ENCODE peak calls at places on chromosomes 1 and 21, in eight cellular contexts. I is heart left ventricle, P is lower lobe of right lung, B is left lung, Z is neuronal stem cell, G is kidney, Y is heart right ventricle, X is cardiac muscle cell. F is an unnamed sample.

GRCh38 chr1:212482352-212483153 is 49.8 kb downstream of the NENF start:
- DNase-seq in I (no peak), P (no peak), B (no peak), Z (no peak), G (peak; percentile 43), Y (no peak), X (no peak), F (peak; percentile 60)

GRCh38 chr1:203663294-203663693 is 36.7 kb downstream of the ATP2B4 start:
- DNase-seq in I (no peak), P (no peak), B (no peak), Z (no peak), G (no peak), Y (no peak), X (peak; percentile 59), F (peak; percentile 40)

GRCh38 chr1:162397039-162397448 is 14.9 kb downstream of the SH2D1B start:
- DNase-seq in I (no peak), P (no peak), B (no peak), Z (no peak), G (no peak), Y (no peak), X (peak; percentile 69), F (no peak)

GRCh38 chr21:33071878-33072306 is 2.0 kb downstream of the OLIG1 start:
- DNase-seq in I (no peak), P (no peak), B (peak; percentile 84), Z (no peak), G (no peak), Y (no peak), X (peak; percentile 31), F (no peak)

GRCh38 chr1:160911441-160911840 is 26.5 kb upstream of the ITLN1 start:
- DNase-seq in I (no peak), P (no peak), B (no peak), Z (no peak), G (no peak), Y (no peak), X (peak; percentile 99), F (peak; percentile 60)

GRCh38 chr1:206507395-206508129 is at the start of gene RASSF5:
- DNase-seq in I (peak; percentile 90), P (peak; percentile 92), B (peak; percentile 97), Z (peak; percentile 40), G (peak; percentile 95), Y (peak; percentile 83), X (peak; percentile 79), F (peak; percentile 89)

GRCh38 chr1:21124846-21125245 is 51.9 kb downstream of the EIF4G3 start:
- DNase-seq in I (no peak), P (no peak), B (no peak), Z (no peak), G (no peak), Y (no peak), X (peak; percentile 33), F (no peak)

GRCh38 chr21:32753818-32754610 is 17.5 kb downstream of the PAXBP1 start:
- DNase-seq in I (no peak), P (no peak), B (no peak), Z (no peak), G (no peak), Y (no peak), X (no peak), F (no peak)

GRCh38 chr1:228755800-228756199 is 20.5 kb downstream of the RHOU start:
- DNase-seq in I (no peak), P (no peak), B (no peak), Z (no peak), G (no peak), Y (no peak), X (no peak), F (no peak)

GRCh38 chr1:115641762-115642167 is at the start of gene VANGL1:
- DNase-seq in I (peak; percentile 88), P (peak; percentile 78), B (peak; percentile 92), Z (peak; percentile 46), G (peak; percentile 88), Y (peak; percentile 65), X (peak; percentile 75), F (peak; percentile 68)

GRCh38 chr1:194372266-194372665 is 1185.9 kb upstream of the B3GALT2 start:
- DNase-seq in I (no peak), P (no peak), B (no peak), Z (no peak), G (no peak), Y (no peak), X (no peak), F (no peak)

GRCh38 chr1:212699839-212700596 is at the start of gene BATF3:
- DNase-seq in I (peak; percentile 79), P (peak; percentile 80), B (peak; percentile 93), Z (no peak), G (peak; percentile 90), Y (peak; percentile 61), X (no peak), F (no peak)

GRCh38 chr1:50975436-50975835 is 5.4 kb downstream of the CDKN2C start:
- DNase-seq in I (no peak), P (no peak), B (no peak), Z (no peak), G (no peak), Y (no peak), X (no peak), F (no peak)

GRCh38 chr1:53369761-53370160 is 41.9 kb upstream of the LRP8 start:
- DNase-seq in I (no peak), P (no peak), B (no peak), Z (no peak), G (peak; percentile 31), Y (no peak), X (no peak), F (no peak)

GRCh38 chr1:50423670-50424000 is 392 bp upstream of the DMRTA2 start:
- DNase-seq in I (peak; percentile 40), P (peak; percentile 54), B (peak; percentile 79), Z (no peak), G (no peak), Y (no peak), X (peak; percentile 29), F (no peak)

GRCh38 chr1:21653744-21654100 is 15.4 kb downstream of the RAP1GAP start:
- DNase-seq in I (peak; percentile 26), P (no peak), B (no peak), Z (no peak), G (peak; percentile 43), Y (no peak), X (no peak), F (no peak)

GRCh38 chr1:150233359-150234308 is 2.3 kb downstream of the ANP32E start:
- DNase-seq in I (no peak), P (no peak), B (no peak), Z (no peak), G (no peak), Y (no peak), X (peak; percentile 47), F (no peak)

DNA sequence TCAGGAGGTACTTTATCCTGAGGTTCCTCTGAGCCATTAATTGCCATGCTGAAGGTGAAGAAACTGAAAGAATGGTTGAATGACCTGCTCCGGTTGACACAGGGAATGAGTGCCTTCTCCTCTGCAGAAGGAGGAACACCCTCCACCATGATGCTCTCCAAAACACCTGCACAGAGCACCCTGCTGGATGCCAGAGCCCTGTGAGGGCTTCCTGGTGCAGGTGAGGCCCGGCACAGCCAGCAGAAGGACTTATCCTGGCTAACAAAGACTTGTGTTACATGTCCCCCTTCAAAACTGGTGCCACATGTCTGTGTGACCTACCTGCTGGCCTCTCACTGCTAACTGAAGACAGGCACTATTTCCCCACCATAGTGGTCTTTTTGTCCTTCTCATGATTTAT is 14.3 kb upstream of the LBR start:
- DNase-seq in I (no peak), P (no peak), B (no peak), Z (no peak), G (no peak), Y (no peak), X (no peak), F (no peak)
- H3K27ac ChIP-seq in I (no peak overlapping the region), P (peak overlapping the region; percentile 48), B (no peak overlapping the region), Z (no peak overlapping the region), G (peak overlapping the region; percentile 81), Y (no peak overlapping the region), X (no peak overlapping the region), F (no peak overlapping the region)

GRCh38 chr21:45048026-45048698 is 26.2 kb upstream of the ADARB1 start:
- DNase-seq in I (no peak), P (no peak), B (no peak), Z (no peak), G (no peak), Y (no peak), X (no peak), F (no peak)

GRCh38 chr21:45049725-45050359 is 24.5 kb upstream of the ADARB1 start:
- DNase-seq in I (no peak), P (no peak), B (no peak), Z (no peak), G (no peak), Y (no peak), X (no peak), F (no peak)

GRCh38 chr21:45045481-45045880 is 28.9 kb upstream of the ADARB1 start:
- DNase-seq in I (no peak), P (no peak), B (no peak), Z (no peak), G (no peak), Y (no peak), X (peak; percentile 74), F (no peak)

GRCh38 chr21:45048968-45049367 is 25.4 kb upstream of the ADARB1 start:
- DNase-seq in I (no peak), P (no peak), B (no peak), Z (no peak), G (no peak), Y (no peak), X (no peak), F (no peak)

DNA sequence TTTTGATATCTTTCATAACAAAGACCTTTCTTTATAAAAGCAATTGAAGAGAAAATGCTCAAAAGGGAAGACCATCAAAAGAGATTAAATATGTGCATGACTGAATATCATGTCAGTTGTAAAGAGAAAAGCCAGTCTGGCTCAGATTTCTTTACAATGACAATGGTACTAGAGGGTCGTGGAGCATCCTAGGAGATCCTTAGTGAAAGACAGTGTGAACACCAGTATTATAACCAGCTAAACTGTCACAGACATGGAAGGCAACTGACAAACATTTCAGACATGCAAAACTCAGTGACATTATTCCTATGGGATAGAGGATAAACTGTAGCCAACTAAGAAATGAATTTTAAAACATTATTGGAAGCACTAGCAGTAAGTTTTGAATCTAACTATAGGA is 27.1 kb upstream of the ADARB1 start:
- DNase-seq in I (no peak), P (no peak), B (no peak), Z (no peak), G (no peak), Y (no peak), X (no peak), F (no peak)
- H3K27ac ChIP-seq in I (no peak overlapping the region), P (no peak overlapping the region), B (no peak overlapping the region), Z (no peak overlapping the region), G (no peak overlapping the region), Y (no peak overlapping the region), X (no peak overlapping the region), F (no peak overlapping the region)

DNA sequence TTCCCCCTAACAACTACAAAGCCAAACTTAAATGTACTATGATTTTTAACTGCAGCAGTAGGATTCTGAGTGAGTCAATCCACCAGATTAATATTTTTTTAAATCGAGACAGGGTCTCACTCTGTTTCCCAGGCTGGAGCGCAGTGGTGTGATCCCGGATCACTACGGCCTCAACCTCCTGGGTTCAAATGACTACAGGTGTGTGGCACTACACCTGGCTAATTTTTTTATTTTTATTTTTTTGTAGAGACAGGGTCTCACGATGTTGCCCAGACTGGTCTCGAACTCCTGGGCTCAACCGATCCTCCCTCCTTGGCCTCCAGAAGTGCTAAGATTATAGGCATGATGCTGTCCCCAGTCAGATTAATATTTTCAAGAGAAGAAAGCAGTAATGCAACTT is 88.1 kb downstream of the SLC45A1 start:
- DNase-seq in I (no peak), P (no peak), B (no peak), Z (no peak), G (no peak), Y (no peak), X (no peak), F (no peak)
- H3K27ac ChIP-seq in I (no peak overlapping the region), P (peak overlapping the region; percentile 26), B (no peak overlapping the region), Z (no peak overlapping the region), G (peak overlapping the region; percentile 95), Y (no peak overlapping the region), X (no peak overlapping the region), F (no peak overlapping the region)

GRCh38 chr1:24369199-24369598 is 44.4 kb downstream of the STPG1 start:
- DNase-seq in I (no peak), P (no peak), B (no peak), Z (no peak), G (no peak), Y (no peak), X (peak; percentile 47), F (no peak)
- H3K27ac ChIP-seq in I (no peak overlapping the region), P (no peak overlapping the region), B (no peak overlapping the region), Z (no peak overlapping the region), G (no peak overlapping the region), Y (no peak overlapping the region), X (no peak overlapping the region), F (no peak overlapping the region)

F was measured in PC-9.